ENCODE peak calls at places on chromosomes 5 and 9, in eight cellular contexts. One of them, this sample, is unnamed.

GRCh38 chr5:134509308-134510040 is 16.0 kb upstream of the JADE2 start:
- DNase-seq in stomach: peak
- DNase-seq in suprapubic skin: no peak
- DNase-seq in HCT116: peak
- DNase-seq in sigmoid colon: peak
- DNase-seq in prostate gland: no peak
- DNase-seq in HepG2: peak
- DNase-seq in endothelial cell of umbilical vein: no peak
- DNase-seq in this sample: peak

GRCh38 chr5:84384604-84385575 is at the start of gene EDIL3:
- DNase-seq in stomach: no peak
- DNase-seq in suprapubic skin: no peak
- DNase-seq in HepG2: no peak
- DNase-seq in prostate gland: no peak
- DNase-seq in HCT116: no peak
- DNase-seq in sigmoid colon: peak
- DNase-seq in endothelial cell of umbilical vein: peak
- DNase-seq in this sample: peak

GRCh38 chr5:64569880-64570279 is 64.1 kb downstream of the RGS7BP start:
- DNase-seq in prostate gland: no peak
- DNase-seq in suprapubic skin: no peak
- DNase-seq in sigmoid colon: no peak
- DNase-seq in HCT116: no peak
- DNase-seq in HepG2: no peak
- DNase-seq in endothelial cell of umbilical vein: no peak
- DNase-seq in stomach: no peak
- DNase-seq in this sample: no peak

GRCh38 chr9:79883073-79883645 is 311.4 kb downstream of the TLE4 start:
- DNase-seq in HCT116: no peak
- DNase-seq in endothelial cell of umbilical vein: no peak
- DNase-seq in suprapubic skin: no peak
- DNase-seq in sigmoid colon: no peak
- DNase-seq in stomach: no peak
- DNase-seq in prostate gland: no peak
- DNase-seq in HepG2: no peak
- DNase-seq in this sample: peak

GRCh38 chr9:113734826-113735225 is 141.3 kb upstream of the ZNF618 start:
- DNase-seq in endothelial cell of umbilical vein: no peak
- DNase-seq in HepG2: no peak
- DNase-seq in sigmoid colon: no peak
- DNase-seq in HCT116: no peak
- DNase-seq in prostate gland: no peak
- DNase-seq in suprapubic skin: no peak
- DNase-seq in stomach: no peak
- DNase-seq in this sample: no peak

GRCh38 chr5:28234356-28234968 is 1196.1 kb upstream of the CDH9 start:
- DNase-seq in HepG2: no peak
- DNase-seq in sigmoid colon: no peak
- DNase-seq in HCT116: no peak
- DNase-seq in suprapubic skin: no peak
- DNase-seq in prostate gland: no peak
- DNase-seq in stomach: no peak
- DNase-seq in endothelial cell of umbilical vein: no peak
- DNase-seq in this sample: no peak

GRCh38 chr5:149215478-149216042 is 56.1 kb upstream of the AFAP1L1 start:
- DNase-seq in HepG2: no peak
- DNase-seq in prostate gland: no peak
- DNase-seq in sigmoid colon: peak
- DNase-seq in endothelial cell of umbilical vein: no peak
- DNase-seq in suprapubic skin: peak
- DNase-seq in stomach: no peak
- DNase-seq in HCT116: no peak
- DNase-seq in this sample: no peak

GRCh38 chr5:134540747-134541733 is 15.6 kb downstream of the JADE2 start:
- DNase-seq in endothelial cell of umbilical vein: no peak
- DNase-seq in sigmoid colon: no peak
- DNase-seq in HepG2: no peak
- DNase-seq in stomach: no peak
- DNase-seq in suprapubic skin: no peak
- DNase-seq in prostate gland: no peak
- DNase-seq in HCT116: no peak
- DNase-seq in this sample: no peak

GRCh38 chr5:52015760-52016159 is 632.5 kb downstream of the ISL1 start:
- DNase-seq in HepG2: peak
- DNase-seq in suprapubic skin: no peak
- DNase-seq in stomach: no peak
- DNase-seq in endothelial cell of umbilical vein: no peak
- DNase-seq in sigmoid colon: no peak
- DNase-seq in HCT116: no peak
- DNase-seq in prostate gland: no peak
- DNase-seq in this sample: no peak

GRCh38 chr5:124343451-124343867 is 403.0 kb downstream of the ZNF608 start:
- DNase-seq in sigmoid colon: no peak
- DNase-seq in endothelial cell of umbilical vein: no peak
- DNase-seq in prostate gland: no peak
- DNase-seq in suprapubic skin: no peak
- DNase-seq in HCT116: no peak
- DNase-seq in stomach: no peak
- DNase-seq in HepG2: no peak
- DNase-seq in this sample: no peak

GRCh38 chr5:8366296-8366695 is 497.3 kb downstream of the MTRR start:
- DNase-seq in stomach: no peak
- DNase-seq in endothelial cell of umbilical vein: no peak
- DNase-seq in suprapubic skin: no peak
- DNase-seq in prostate gland: no peak
- DNase-seq in HepG2: no peak
- DNase-seq in HCT116: no peak
- DNase-seq in sigmoid colon: no peak
- DNase-seq in this sample: no peak

GRCh38 chr5:57442080-57442839 is 40.4 kb downstream of the ACTBL2 start:
- DNase-seq in HepG2: no peak
- DNase-seq in endothelial cell of umbilical vein: peak
- DNase-seq in stomach: no peak
- DNase-seq in suprapubic skin: no peak
- DNase-seq in prostate gland: no peak
- DNase-seq in sigmoid colon: peak
- DNase-seq in HCT116: no peak
- DNase-seq in this sample: no peak

GRCh38 chr5:76964018-76964417 is 11.2 kb downstream of the CRHBP start:
- DNase-seq in sigmoid colon: no peak
- DNase-seq in HepG2: no peak
- DNase-seq in stomach: no peak
- DNase-seq in prostate gland: no peak
- DNase-seq in HCT116: no peak
- DNase-seq in endothelial cell of umbilical vein: no peak
- DNase-seq in suprapubic skin: no peak
- DNase-seq in this sample: no peak

DNA sequence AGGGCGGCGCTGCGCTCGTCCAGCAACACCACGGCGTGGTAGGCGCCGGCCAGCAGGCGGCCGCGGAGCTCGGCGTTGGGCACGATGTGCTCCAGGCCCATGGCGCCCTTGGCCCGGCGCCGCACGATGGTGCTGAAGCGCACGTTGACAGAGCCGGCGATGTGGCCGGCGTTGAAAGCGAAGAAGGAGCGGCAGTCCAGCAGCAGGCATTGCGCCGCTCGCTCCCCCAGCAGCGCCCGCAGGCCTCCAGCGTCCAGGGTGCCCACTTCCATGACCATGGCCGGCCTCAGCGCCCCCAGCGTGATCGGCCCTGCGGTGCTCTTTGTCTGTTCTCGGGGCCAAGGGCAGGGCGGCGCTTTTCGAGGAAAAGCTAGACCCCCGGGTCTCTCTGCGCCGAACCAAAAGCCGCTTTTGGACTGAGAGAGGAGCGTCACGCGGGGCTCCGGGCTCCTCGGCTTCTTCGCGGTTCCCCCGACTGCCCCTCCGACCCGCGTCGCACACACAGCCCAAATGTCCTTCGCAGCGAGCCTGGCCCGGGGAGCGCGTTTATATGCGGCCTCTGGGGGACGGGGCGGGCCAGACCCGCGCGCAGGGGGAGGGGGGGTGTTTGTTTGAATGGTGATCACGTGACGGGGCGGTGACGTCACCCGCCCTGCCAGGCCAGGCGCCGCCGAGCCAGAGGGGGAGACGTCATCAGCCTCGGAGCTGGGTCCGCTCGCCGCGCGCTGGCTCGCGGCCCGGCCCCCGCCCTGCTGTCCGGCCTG is at the start of gene DUSP1:
- DNase-seq in sigmoid colon: peak
- DNase-seq in stomach: peak
- DNase-seq in prostate gland: peak
- DNase-seq in HepG2: peak
- DNase-seq in suprapubic skin: peak
- DNase-seq in HCT116: peak
- DNase-seq in endothelial cell of umbilical vein: peak
- DNase-seq in this sample: peak
- TF ChIP-seq POLR2A in sigmoid colon: peak
- TF ChIP-seq POLR2A in stomach: no peak
- TF ChIP-seq POLR2A in prostate gland: peak
- TF ChIP-seq POLR2A in HepG2: peak
- TF ChIP-seq POLR2A in suprapubic skin: peak
- TF ChIP-seq POLR2A in HCT116: peak
- TF ChIP-seq POLR2A in endothelial cell of umbilical vein: peak
- TF ChIP-seq POLR2A in this sample: peak

GRCh38 chr9:129162497-129162896 is 15.6 kb downstream of the IER5L start:
- DNase-seq in endothelial cell of umbilical vein: no peak
- DNase-seq in stomach: no peak
- DNase-seq in prostate gland: no peak
- DNase-seq in HepG2: no peak
- DNase-seq in sigmoid colon: no peak
- DNase-seq in suprapubic skin: no peak
- DNase-seq in HCT116: no peak
- DNase-seq in this sample: no peak
- TF ChIP-seq POLR2AphosphoS5 in endothelial cell of umbilical vein: no peak
- TF ChIP-seq POLR2AphosphoS5 in stomach: no peak
- TF ChIP-seq POLR2AphosphoS5 in prostate gland: no peak
- TF ChIP-seq POLR2AphosphoS5 in HepG2: no peak
- TF ChIP-seq POLR2AphosphoS5 in sigmoid colon: no peak
- TF ChIP-seq POLR2AphosphoS5 in suprapubic skin: no peak
- TF ChIP-seq POLR2AphosphoS5 in HCT116: no peak
- TF ChIP-seq POLR2AphosphoS5 in this sample: no peak

GRCh38 chr5:100790170-100790665 is 112.9 kb downstream of the ST8SIA4 start:
- DNase-seq in sigmoid colon: no peak
- DNase-seq in suprapubic skin: no peak
- DNase-seq in HCT116: no peak
- DNase-seq in endothelial cell of umbilical vein: peak
- DNase-seq in HepG2: no peak
- DNase-seq in stomach: no peak
- DNase-seq in prostate gland: no peak
- DNase-seq in this sample: peak
- TF ChIP-seq CTCF in sigmoid colon: no peak
- TF ChIP-seq CTCF in suprapubic skin: no peak
- TF ChIP-seq CTCF in HCT116: peak
- TF ChIP-seq CTCF in endothelial cell of umbilical vein: peak
- TF ChIP-seq CTCF in HepG2: no peak
- TF ChIP-seq CTCF in stomach: no peak
- TF ChIP-seq CTCF in prostate gland: no peak
- TF ChIP-seq CTCF in this sample: no peak

DNA sequence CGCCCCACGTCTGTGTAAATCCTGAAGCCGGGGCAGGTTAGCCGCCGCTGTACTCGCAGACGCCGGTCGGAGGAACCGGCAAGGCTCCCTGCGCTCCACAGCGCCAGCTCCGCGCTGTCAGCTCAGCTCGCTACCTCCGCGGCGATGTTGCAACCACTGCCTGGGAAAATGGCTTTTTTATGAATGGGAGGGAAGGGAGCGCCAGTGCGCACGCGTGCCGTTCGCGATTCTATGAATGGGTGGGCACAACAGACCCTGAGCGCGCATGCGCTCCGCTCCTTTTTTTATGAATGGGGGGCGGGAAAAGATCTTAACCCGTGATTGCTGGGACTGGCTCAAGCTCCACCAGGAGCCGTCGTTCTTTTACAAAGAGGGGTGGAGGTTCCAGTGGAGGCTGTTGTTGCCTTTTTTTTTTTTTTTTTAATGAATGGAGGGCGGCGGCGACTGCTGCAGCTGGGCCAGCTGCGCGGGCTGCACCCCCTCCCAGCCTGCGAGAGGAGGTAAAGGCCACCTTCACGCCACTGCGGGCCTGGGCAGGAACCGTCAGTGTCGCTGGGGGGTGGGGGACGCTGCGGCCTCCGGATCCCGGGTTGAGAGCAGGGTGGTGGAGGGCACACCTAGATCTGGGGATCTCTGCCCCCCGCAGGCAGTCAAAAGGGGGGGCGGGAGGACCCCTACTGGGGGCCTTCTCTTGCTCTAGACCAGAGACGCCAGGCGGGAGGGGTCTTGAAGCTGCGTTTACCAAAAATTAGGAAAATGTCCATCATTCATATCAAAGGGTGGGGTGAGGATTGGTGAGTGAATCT is at the start of gene SPRY4:
- DNase-seq in stomach: peak
- DNase-seq in sigmoid colon: peak
- DNase-seq in endothelial cell of umbilical vein: peak
- DNase-seq in HCT116: peak
- DNase-seq in suprapubic skin: peak
- DNase-seq in prostate gland: peak
- DNase-seq in HepG2: peak
- DNase-seq in this sample: peak
- TF ChIP-seq POLR2A in stomach: no peak
- TF ChIP-seq POLR2A in sigmoid colon: peak
- TF ChIP-seq POLR2A in endothelial cell of umbilical vein: peak
- TF ChIP-seq POLR2A in HCT116: peak
- TF ChIP-seq POLR2A in suprapubic skin: no peak
- TF ChIP-seq POLR2A in prostate gland: peak
- TF ChIP-seq POLR2A in HepG2: peak
- TF ChIP-seq POLR2A in this sample: peak

DNA sequence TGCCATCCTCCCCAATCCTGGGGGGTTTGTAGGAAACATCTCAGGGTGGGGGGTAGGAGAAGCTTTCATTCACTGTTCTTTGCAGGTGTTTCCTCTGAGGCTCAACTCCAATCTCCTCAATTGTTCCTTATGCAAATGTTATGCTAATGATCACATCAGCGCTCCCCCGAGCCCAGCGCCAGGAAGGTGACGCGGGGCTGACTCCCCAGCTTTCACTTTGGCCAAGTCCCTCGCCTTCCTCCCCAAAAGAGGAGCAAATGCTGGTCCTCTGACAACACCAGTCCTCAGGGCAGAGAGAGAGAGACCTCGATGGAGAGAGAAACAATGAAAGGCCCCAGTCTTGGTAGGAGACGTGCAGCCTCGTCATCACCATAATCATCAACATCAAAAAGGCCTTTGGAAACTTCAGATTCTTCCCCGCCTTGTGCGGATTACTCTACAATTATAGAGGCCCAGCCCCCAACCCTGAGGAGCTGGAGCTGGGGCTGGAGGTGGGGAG is 39.1 kb downstream of the PCDH1 start:
- DNase-seq in stomach: no peak
- DNase-seq in prostate gland: no peak
- DNase-seq in HepG2: no peak
- DNase-seq in sigmoid colon: no peak
- DNase-seq in suprapubic skin: no peak
- DNase-seq in HCT116: no peak
- DNase-seq in endothelial cell of umbilical vein: peak
- DNase-seq in this sample: no peak
- TF ChIP-seq POLR2AphosphoS5 in stomach: no peak
- TF ChIP-seq POLR2AphosphoS5 in prostate gland: no peak
- TF ChIP-seq POLR2AphosphoS5 in HepG2: no peak
- TF ChIP-seq POLR2AphosphoS5 in sigmoid colon: no peak
- TF ChIP-seq POLR2AphosphoS5 in suprapubic skin: no peak
- TF ChIP-seq POLR2AphosphoS5 in HCT116: no peak
- TF ChIP-seq POLR2AphosphoS5 in endothelial cell of umbilical vein: peak
- TF ChIP-seq POLR2AphosphoS5 in this sample: no peak

GRCh38 chr9:121784706-121785426 is 133.4 kb downstream of the DAB2IP start:
- DNase-seq in endothelial cell of umbilical vein: no peak
- DNase-seq in HCT116: no peak
- DNase-seq in stomach: peak
- DNase-seq in suprapubic skin: no peak
- DNase-seq in sigmoid colon: no peak
- DNase-seq in prostate gland: no peak
- DNase-seq in HepG2: no peak
- DNase-seq in this sample: peak
- TF ChIP-seq CTCF in endothelial cell of umbilical vein: no peak
- TF ChIP-seq CTCF in HCT116: no peak
- TF ChIP-seq CTCF in stomach: no peak
- TF ChIP-seq CTCF in suprapubic skin: no peak
- TF ChIP-seq CTCF in sigmoid colon: no peak
- TF ChIP-seq CTCF in prostate gland: no peak
- TF ChIP-seq CTCF in HepG2: no peak
- TF ChIP-seq CTCF in this sample: no peak